ENCODE peak calls at places on chromosomes 3 and 15, in four cellular contexts. F is K562, R is endothelial cell of umbilical vein, X is IMR-90. P is an unnamed sample.
A peak's percentile ranks its signal among the peaks of the same experiment; 100 is the strongest.

GRCh38 chr15:71275566-71276354 is 160.5 kb downstream of the THSD4 start:
- DNase-seq in F (no peak), R (no peak), X (no peak), P (no peak)

GRCh38 chr15:23035964-23036566 is 3.3 kb downstream of the TUBGCP5 start:
- DNase-seq in F (peak; percentile 68), R (peak; percentile 46), X (peak; percentile 46), P (peak; percentile 32)

GRCh38 chr3:157128771-157129671 is 30.9 kb downstream of the CCNL1 start:
- DNase-seq in F (no peak), R (peak; percentile 27), X (peak; percentile 30), P (no peak)

GRCh38 chr3:14438262-14438661 is 35.9 kb downstream of the SLC6A6 start:
- DNase-seq in F (no peak), R (no peak), X (no peak), P (no peak)

GRCh38 chr3:112769624-112770023 is 77.0 kb downstream of the CD200R1L start:
- DNase-seq in F (no peak), R (no peak), X (peak; percentile 77), P (peak; percentile 13)

GRCh38 chr15:79919090-79919748 is 22.4 kb upstream of the MTHFS start:
- DNase-seq in F (no peak), R (no peak), X (no peak), P (no peak)

GRCh38 chr3:56754753-56755365 is 46.9 kb downstream of the ARHGEF3 start:
- DNase-seq in F (no peak), R (peak; percentile 80), X (no peak), P (no peak)

GRCh38 chr3:105836533-105836932 is 32.3 kb downstream of the CBLB start:
- DNase-seq in F (no peak), R (no peak), X (peak; percentile 95), P (no peak)

GRCh38 chr15:97963779-97964178 is 3.3 kb downstream of the ARRDC4 start:
- DNase-seq in F (no peak), R (no peak), X (no peak), P (no peak)

GRCh38 chr3:56864090-56864489 is 62.3 kb upstream of the ARHGEF3 start:
- DNase-seq in F (no peak), R (no peak), X (no peak), P (no peak)

GRCh38 chr3:187183210-187183862 is 13.9 kb upstream of the RTP1 start:
- DNase-seq in F (no peak), R (no peak), X (no peak), P (peak; percentile 46)

DNA sequence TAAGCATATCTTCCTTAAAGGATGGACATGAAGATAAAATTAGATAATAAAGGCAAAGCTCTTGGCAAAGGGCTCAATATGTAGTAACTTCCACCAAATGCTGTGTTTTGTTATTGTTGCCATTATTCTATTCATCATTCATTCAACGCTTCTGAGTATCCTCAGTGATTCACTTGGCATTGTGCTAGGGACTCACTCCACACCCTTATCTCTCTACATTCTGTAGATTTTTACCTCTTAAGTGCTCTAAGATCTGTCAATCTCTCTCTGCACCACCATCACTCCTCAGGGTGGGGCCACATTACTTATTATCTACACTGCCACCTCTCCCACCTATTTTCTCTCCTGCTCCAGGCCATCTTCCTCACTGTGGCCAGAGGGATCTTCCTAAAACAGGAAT is 51.2 kb downstream of the SH3GL3 start:
- DNase-seq in F (no peak), R (no peak), X (no peak), P (no peak)
- H3K4me2 ChIP-seq in F (no peak overlapping the region), R (no peak overlapping the region), X (no peak overlapping the region), P (no peak overlapping the region)

GRCh38 chr3:10653866-10654611 is 148.7 kb upstream of the ATP2B2 start:
- DNase-seq in F (no peak), R (no peak), X (no peak), P (no peak)
- H3K9me1 ChIP-seq in F (no peaks in the 10 kb centered on the region), R (no peaks in the 10 kb centered on the region), X (no peaks in the 10 kb centered on the region), P (no peaks in the 10 kb centered on the region)

GRCh38 chr3:126816323-126816722 is 112.3 kb downstream of the CHCHD6 start:
- DNase-seq in F (no peak), R (no peak), X (no peak), P (no peak)
- H3K4me2 ChIP-seq in F (no peak overlapping the region), R (no peak overlapping the region), X (no peak overlapping the region), P (no peak overlapping the region)

DNA sequence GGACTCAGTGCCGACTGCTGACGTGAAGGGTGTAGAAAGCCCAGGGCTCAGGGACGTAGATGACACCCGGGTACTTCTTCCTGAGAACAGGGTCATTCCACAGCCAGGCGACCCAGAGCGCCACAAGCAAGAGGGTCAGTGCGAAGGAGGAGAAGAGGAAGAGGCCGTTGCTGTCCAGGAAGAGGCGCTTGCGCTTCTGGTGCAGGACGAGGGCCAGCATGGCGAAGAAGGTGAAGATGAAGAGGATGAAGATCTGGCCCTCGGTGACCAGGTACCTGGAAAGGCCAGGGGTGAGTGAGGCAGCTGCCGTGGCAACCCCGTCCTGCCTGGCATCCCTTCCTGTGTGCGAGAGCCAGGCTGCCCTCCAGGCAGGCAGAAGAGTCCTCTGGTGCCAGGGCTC is 3.0 kb upstream of the CALML4 start:
- DNase-seq in F (no peak), R (no peak), X (no peak), P (no peak)
- H3K9me1 ChIP-seq in F (peaks cover 3% of the 10 kb centered on the region), R (no peaks in the 10 kb centered on the region), X (no peaks in the 10 kb centered on the region), P (no peaks in the 10 kb centered on the region)

GRCh38 chr3:155233213-155233612 is 60.3 kb downstream of the STRIT1 start:
- DNase-seq in F (no peak), R (peak; percentile 14), X (peak; percentile 81), P (no peak)
- H3K4me2 ChIP-seq in F (no peak overlapping the region), R (no peak overlapping the region), X (no peak overlapping the region), P (no peak overlapping the region)

P was measured in keratinocyte.